ENCODE peak calls at places on chromosome 1, in five cellular contexts. S is GM12878, E is K562, L is GM23338, A is HepG2. H is an unnamed sample.

GRCh38 chr1:56123421-56123820 is 455.9 kb downstream of the PLPP3 start:
- DNase-seq in S (no peak), E (no peak), L (no peak), A (no peak), H (no peak)

GRCh38 chr1:241213147-241213546 is 143.9 kb downstream of the RGS7 start:
- DNase-seq in S (no peak), E (no peak), L (no peak), A (no peak), H (no peak)

GRCh38 chr1:223125249-223125648 is 17.8 kb downstream of the TLR5 start:
- DNase-seq in S (no peak), E (no peak), L (no peak), A (no peak), H (no peak)

GRCh38 chr1:231931146-231931545 is 304.6 kb downstream of the DISC1 start:
- DNase-seq in S (no peak), E (no peak), L (no peak), A (no peak), H (no peak)

GRCh38 chr1:36253463-36253862 is 29.2 kb downstream of the THRAP3 start:
- DNase-seq in S (no peak), E (no peak), L (no peak), A (no peak), H (no peak)

GRCh38 chr1:59072017-59072947 is 224.6 kb upstream of the FGGY start:
- DNase-seq in S (no peak), E (no peak), L (peak; percentile 26), A (no peak), H (no peak)

GRCh38 chr1:67559222-67559700 is 125.7 kb upstream of the GADD45A start:
- DNase-seq in S (no peak), E (peak; percentile 63), L (peak; percentile 29), A (no peak), H (no peak)

GRCh38 chr1:94531664-94532063 is 9.9 kb downstream of the F3 start:
- DNase-seq in S (no peak), E (no peak), L (no peak), A (no peak), H (no peak)

GRCh38 chr1:228088586-228089498 is 6.3 kb downstream of the ARF1 start:
- DNase-seq in S (no peak), E (no peak), L (no peak), A (no peak), H (no peak)

GRCh38 chr1:77975907-77976306 is 3.0 kb downstream of the FUBP1 start:
- DNase-seq in S (no peak), E (no peak), L (no peak), A (no peak), H (no peak)

GRCh38 chr1:67110352-67110751 is 24.4 kb downstream of the C1orf141 start:
- DNase-seq in S (no peak), E (no peak), L (no peak), A (no peak), H (no peak)

GRCh38 chr1:229240532-229240931 is 30.4 kb upstream of the RAB4A start:
- DNase-seq in S (no peak), E (no peak), L (no peak), A (no peak), H (no peak)

GRCh38 chr1:209714338-209714737 is 9.7 kb downstream of the HSD11B1 start:
- DNase-seq in S (no peak), E (no peak), L (no peak), A (no peak), H (no peak)

GRCh38 chr1:225684741-225685140 is 31.8 kb upstream of the ENAH start:
- DNase-seq in S (no peak), E (no peak), L (no peak), A (no peak), H (no peak)

GRCh38 chr1:172416482-172417035 is 3.9 kb upstream of the C1orf105 start:
- DNase-seq in S (no peak), E (no peak), L (no peak), A (no peak), H (no peak)

GRCh38 chr1:14128096-14128495 is 428.1 kb downstream of the PRDM2 start:
- DNase-seq in S (no peak), E (no peak), L (no peak), A (no peak), H (no peak)

GRCh38 chr1:22876359-22877111 is 96.1 kb downstream of the LACTBL1 start:
- DNase-seq in S (no peak), E (peak; percentile 24), L (peak; percentile 18), A (no peak), H (no peak)

GRCh38 chr1:9129391-9130041 is 614 bp upstream of the GPR157 start:
- DNase-seq in S (peak; percentile 65), E (peak; percentile 98), L (peak; percentile 97), A (peak; percentile 78), H (peak; percentile 69)

GRCh38 chr1:72023063-72023647 is 259.2 kb downstream of the NEGR1 start:
- DNase-seq in S (no peak), E (no peak), L (peak; percentile 47), A (no peak), H (no peak)

GRCh38 chr1:205440121-205440475 is 15.7 kb downstream of the BLACAT1 start:
- DNase-seq in S (no peak), E (no peak), L (no peak), A (no peak), H (no peak)

DNA sequence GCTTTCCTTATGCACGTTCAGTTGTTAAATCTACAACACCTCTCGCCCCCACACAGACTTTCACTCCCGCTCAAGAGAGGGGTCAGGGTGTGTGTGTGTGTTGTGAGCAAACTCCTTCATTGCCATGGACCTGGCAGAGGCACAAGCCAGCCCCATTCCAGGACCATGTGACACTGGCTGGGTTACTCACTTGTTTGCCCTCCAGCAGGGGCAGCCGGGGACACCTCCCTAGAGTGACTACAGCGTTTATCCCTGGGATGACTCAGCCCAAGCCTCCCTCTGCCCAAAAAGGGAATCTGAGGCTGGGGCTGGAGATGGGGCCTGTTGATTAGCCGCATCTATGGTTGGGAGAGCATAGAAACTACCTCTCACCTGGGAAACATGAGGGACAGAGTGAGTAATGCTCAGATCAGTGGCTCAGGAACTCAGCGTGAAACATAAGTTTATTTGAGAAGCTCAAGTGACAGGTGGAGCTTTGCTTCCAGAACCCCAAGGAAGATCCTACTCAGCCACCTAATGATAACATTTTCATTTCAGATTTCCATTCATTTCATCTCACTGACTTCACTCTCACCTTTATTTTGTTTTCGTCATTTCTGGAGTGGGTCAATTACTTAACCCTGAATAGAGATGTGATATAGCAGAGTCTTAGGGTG is 145.3 kb upstream of the DUSP10 start:
- DNase-seq in S (no peak), E (peak; percentile 26), L (no peak), A (peak; percentile 33), H (peak; percentile 46)
- TF ChIP-seq CTCF in S (no peak), E (peak; percentile 28), L (no peak), A (no peak), H (no peak)

DNA sequence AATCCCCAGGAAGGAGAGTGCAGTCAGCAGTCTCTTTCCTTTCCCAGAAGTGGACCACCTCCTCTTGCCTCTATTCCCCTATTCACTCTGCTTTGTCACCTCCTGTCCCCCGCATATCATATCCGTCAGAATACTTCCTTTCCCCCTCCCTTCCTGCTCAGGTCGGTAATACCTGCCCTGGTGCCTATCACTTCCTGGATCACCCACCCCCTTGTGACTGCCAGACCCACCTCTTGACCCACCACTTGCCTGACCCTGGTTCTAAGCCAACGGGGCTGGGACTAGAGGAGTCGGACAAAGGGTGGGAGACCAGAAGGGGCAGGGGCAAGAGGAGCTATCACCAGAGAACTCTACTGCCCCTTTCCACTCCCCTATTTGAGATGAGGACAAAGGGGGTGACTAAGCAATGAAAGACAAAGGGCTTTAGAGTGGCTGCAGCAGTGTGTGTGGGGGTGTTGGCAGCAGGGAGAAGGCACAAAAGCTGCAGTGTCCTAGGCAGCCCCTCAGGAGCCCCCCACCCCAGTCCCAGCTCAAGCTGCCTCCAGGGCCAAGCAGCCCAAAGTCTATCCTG is 1.7 kb upstream of the ADAMTS4 start:
- DNase-seq in S (no peak), E (peak; percentile 55), L (peak; percentile 51), A (peak; percentile 70), H (no peak)
- TF ChIP-seq REST in S (no peak), E (no peak), L (no peak), A (no peak), H (no peak)

GRCh38 chr1:165235158-165235776 is 121.2 kb downstream of the LMX1A start:
- DNase-seq in S (no peak), E (no peak), L (peak; percentile 67), A (no peak), H (no peak)
- TF ChIP-seq EZH2 in S (no peak), E (no peak), L (no peak), A (no peak), H (no peak)

GRCh38 chr1:204359474-204360255 is at the start of gene PLEKHA6:
- DNase-seq in S (no peak), E (peak; percentile 33), L (peak; percentile 67), A (no peak), H (no peak)
- TF ChIP-seq CTCF in S (no peak), E (peak; percentile 83), L (peak; percentile 76), A (peak; percentile 35), H (no peak)

GRCh38 chr1:110874303-110875215 is 1.6 kb downstream of the CD53 start:
- DNase-seq in S (no peak), E (no peak), L (no peak), A (no peak), H (no peak)

GRCh38 chr1:110877364-110877763 is 4.4 kb downstream of the CD53 start:
- DNase-seq in S (no peak), E (no peak), L (no peak), A (no peak), H (no peak)

GRCh38 chr1:110873856-110874255 is 908 bp downstream of the CD53 start:
- DNase-seq in S (no peak), E (no peak), L (no peak), A (no peak), H (no peak)

GRCh38 chr1:110876748-110877341 is 3.9 kb downstream of the CD53 start:
- DNase-seq in S (no peak), E (no peak), L (no peak), A (no peak), H (no peak)

GRCh38 chr1:110875216-110875731 is 2.3 kb downstream of the CD53 start:
- DNase-seq in S (peak; percentile 73), E (no peak), L (no peak), A (no peak), H (no peak)
- TF ChIP-seq REST in S (no peak), E (peak; percentile 41), L (no peak), A (no peak), H (no peak)

DNA sequence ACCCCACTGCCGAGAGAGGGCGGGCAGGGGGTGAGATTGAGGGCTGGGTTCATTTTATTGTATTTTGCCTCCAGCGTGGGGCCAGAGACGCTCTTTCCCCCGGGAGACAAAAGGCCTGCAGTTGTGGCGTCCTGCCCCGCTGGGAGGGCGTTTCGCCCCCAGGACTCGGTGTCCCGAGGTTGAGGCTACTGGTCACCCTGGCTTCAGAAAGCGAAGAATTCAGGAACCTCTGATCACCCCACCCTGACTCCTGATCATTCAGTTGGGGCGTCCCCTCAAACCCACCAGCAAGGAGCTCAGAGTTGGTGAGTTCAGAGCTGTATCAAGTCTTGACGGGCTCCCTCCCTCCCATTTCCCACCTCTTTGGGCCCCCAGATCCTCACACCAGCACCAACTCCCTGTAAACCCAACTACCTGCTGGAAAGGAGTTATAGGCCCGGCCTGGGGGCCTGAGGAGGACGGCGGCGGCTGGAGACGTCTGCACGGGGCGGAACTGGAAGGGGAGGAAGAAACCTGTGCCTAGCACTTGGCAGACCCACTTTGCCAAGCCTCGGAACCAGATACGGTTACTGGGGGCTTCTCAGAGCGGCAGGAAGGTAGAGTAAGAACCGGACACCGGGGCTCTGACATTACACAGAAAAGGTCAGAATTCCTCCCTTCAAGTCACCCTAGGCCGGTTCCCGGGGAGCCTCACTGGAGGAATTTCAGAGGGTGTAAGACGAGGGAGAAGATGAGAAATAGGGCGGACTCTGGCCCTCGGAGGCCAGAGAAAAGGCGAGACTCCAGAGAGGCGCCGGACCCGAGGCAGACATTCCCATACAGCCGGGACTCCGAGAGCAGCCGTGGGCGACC is 761 bp upstream of the PAX7 start:
- DNase-seq in S (no peak), E (no peak), L (peak; percentile 50), A (no peak), H (no peak)
- TF ChIP-seq EZH2 in S (peak; percentile 86), E (no peak), L (no peak), A (no peak), H (no peak)

H was measured in HCT116.